ENCODE peak calls at places on chromosomes 7 and 10, in seven cellular contexts. S is NCI-H345, A is Right ventricle myocardium superior, O is NCI-H2081, E is EH, Q is activated T-helper 1 cell treated with Interleukin-2 at 50 U/mL for 16 hours, B is SW480. V is an unnamed sample.

GRCh38 chr10:126734015-126734414 is 63.5 kb upstream of the C10orf90 start:
- DNase-seq in S (no peak), A (no peak), O (no peak), E (peak), Q (no peak), B (no peak), V (no peak)

GRCh38 chr10:126123466-126123865 is 227.1 kb downstream of the FANK1 start:
- DNase-seq in S (no peak), A (no peak), O (no peak), E (no peak), Q (no peak), B (no peak), V (no peak)

GRCh38 chr7:135602304-135602703 is 44.6 kb downstream of the NUP205 start:
- DNase-seq in S (no peak), A (no peak), O (no peak), E (peak), Q (no peak), B (no peak), V (no peak)

GRCh38 chr7:70788276-70788675 is 343.7 kb upstream of the GALNT17 start:
- DNase-seq in S (no peak), A (no peak), O (no peak), E (peak), Q (peak), B (no peak), V (no peak)

GRCh38 chr7:112206238-112207105 is at the start of the genes DOCK4 and ZNF277:
- DNase-seq in S (peak), A (peak), O (peak), E (peak), Q (peak), B (peak), V (peak)

GRCh38 chr10:99382181-99382580 is 48.2 kb downstream of the GOT1 start:
- DNase-seq in S (no peak), A (no peak), O (no peak), E (no peak), Q (no peak), B (no peak), V (no peak)

GRCh38 chr7:66921918-66922486 is 977 bp downstream of the TMEM248 start:
- DNase-seq in S (no peak), A (no peak), O (peak), E (peak), Q (peak), B (peak), V (no peak)

GRCh38 chr7:16416289-16417282 is 4.8 kb downstream of the CRPPA start:
- DNase-seq in S (no peak), A (no peak), O (no peak), E (peak), Q (no peak), B (peak), V (no peak)

GRCh38 chr10:2246747-2247146 is 509.4 kb upstream of the ADARB2 start:
- DNase-seq in S (no peak), A (no peak), O (no peak), E (no peak), Q (no peak), B (no peak), V (no peak)

GRCh38 chr7:111753968-111754367 is 191.7 kb upstream of the IMMP2L start:
- DNase-seq in S (no peak), A (no peak), O (peak), E (no peak), Q (no peak), B (no peak), V (no peak)